ENCODE peak calls at places on chromosome 5, in seven cellular contexts. G is right atrium auricular region; Q is aorta; T is AG04449; S is effector memory CD8-positive, alpha-beta T cell; H is right lobe of liver; C is COLO829. L is an unnamed sample.

GRCh38 chr5:134026521-134027202 is 21.9 kb upstream of the VDAC1 start:
- DNase-seq in G (no peak), Q (peak; percentile 57), T (no peak), S (peak; percentile 22), H (peak; percentile 62), C (no peak), L (peak; percentile 4)

GRCh38 chr5:76426391-76426802 is 23.3 kb downstream of the IQGAP2 start:
- DNase-seq in G (no peak), Q (no peak), T (no peak), S (no peak), H (no peak), C (no peak), L (no peak)

GRCh38 chr5:135233477-135233876 is 165.6 kb downstream of the MACROH2A1 start:
- DNase-seq in G (no peak), Q (no peak), T (no peak), S (no peak), H (no peak), C (no peak), L (no peak)

GRCh38 chr5:162119801-162120200 is 52.2 kb downstream of the GABRG2 start:
- DNase-seq in G (no peak), Q (no peak), T (no peak), S (no peak), H (no peak), C (no peak), L (no peak)

GRCh38 chr5:132046915-132047314 is 13.5 kb upstream of the IL3 start:
- DNase-seq in G (peak; percentile 48), Q (no peak), T (no peak), S (no peak), H (no peak), C (no peak), L (no peak)

GRCh38 chr5:56986631-56986957 is 34.7 kb upstream of the MIER3 start:
- DNase-seq in G (no peak), Q (no peak), T (peak; percentile 4), S (no peak), H (no peak), C (no peak), L (no peak)

GRCh38 chr5:136642976-136643375 is 277.6 kb upstream of the TRPC7 start:
- DNase-seq in G (no peak), Q (no peak), T (no peak), S (no peak), H (no peak), C (no peak), L (no peak)

GRCh38 chr5:124742983-124743533 is 3.4 kb downstream of the ZNF608 start:
- DNase-seq in G (peak; percentile 70), Q (no peak), T (no peak), S (no peak), H (peak; percentile 34), C (no peak), L (no peak)

GRCh38 chr5:120096413-120096812 is 367.7 kb upstream of the PRR16 start:
- DNase-seq in G (no peak), Q (no peak), T (no peak), S (no peak), H (no peak), C (no peak), L (no peak)

GRCh38 chr5:32710335-32710858 is 724 bp upstream of the NPR3 start:
- DNase-seq in G (no peak), Q (peak; percentile 87), T (no peak), S (no peak), H (peak; percentile 48), C (no peak), L (peak; percentile 60)

GRCh38 chr5:98206566-98206965 is 566.9 kb upstream of the RGMB start:
- DNase-seq in G (no peak), Q (no peak), T (no peak), S (no peak), H (no peak), C (no peak), L (no peak)

GRCh38 chr5:88671808-88672499 is 211.0 kb downstream of the MEF2C start:
- DNase-seq in G (no peak), Q (no peak), T (no peak), S (no peak), H (no peak), C (no peak), L (no peak)

L was measured in GDM1.